ENCODE peak calls at places on chromosomes 12 and 14, in five cellular contexts. F is K562, O is A549, Q is HepG2, I is GM12878. T is an unnamed sample.

GRCh38 chr12:107379852-107380567 is 286.7 kb upstream of the CRY1 start:
- DNase-seq in F (no peak), O (peak; percentile 58), Q (peak; percentile 67), I (no peak), T (no peak)

GRCh38 chr14:90641111-90642010 is 174.9 kb downstream of the TTC7B start:
- DNase-seq in F (no peak), O (no peak), Q (no peak), I (no peak), T (no peak)

GRCh38 chr14:45906257-45906656 is 653.3 kb upstream of the MIS18BP1 start:
- DNase-seq in F (no peak), O (no peak), Q (no peak), I (peak; percentile 23), T (no peak)

GRCh38 chr12:27095346-27095745 is 13.0 kb upstream of the C12orf71 start:
- DNase-seq in F (no peak), O (no peak), Q (no peak), I (no peak), T (no peak)

GRCh38 chr12:62914443-62914909 is 20.5 kb downstream of the PPM1H start:
- DNase-seq in F (peak; percentile 32), O (no peak), Q (no peak), I (no peak), T (no peak)

GRCh38 chr14:96635850-96636249 is 133.7 kb downstream of the PAPOLA start:
- DNase-seq in F (peak; percentile 4), O (no peak), Q (no peak), I (no peak), T (no peak)

GRCh38 chr14:90483551-90483950 is 86.7 kb downstream of the CALM1 start:
- DNase-seq in F (no peak), O (no peak), Q (no peak), I (no peak), T (peak; percentile 14)

GRCh38 chr14:66043921-66044320 is 442.2 kb upstream of the CCDC196 start:
- DNase-seq in F (no peak), O (no peak), Q (no peak), I (no peak), T (peak; percentile 12)

GRCh38 chr14:59698793-59699192 is 122.2 kb upstream of the CCDC175 start:
- DNase-seq in F (no peak), O (no peak), Q (no peak), I (no peak), T (no peak)

GRCh38 chr14:96626916-96627315 is 124.7 kb downstream of the PAPOLA start:
- DNase-seq in F (no peak), O (no peak), Q (no peak), I (no peak), T (no peak)

GRCh38 chr14:24297190-24297964 is 2.2 kb downstream of the DHRS1 start:
- DNase-seq in F (peak; percentile 32), O (peak; percentile 62), Q (peak; percentile 87), I (no peak), T (peak; percentile 40)

GRCh38 chr12:46915861-46916260 is 90.1 kb upstream of the SLC38A4 start:
- DNase-seq in F (no peak), O (no peak), Q (no peak), I (no peak), T (no peak)

GRCh38 chr14:58072288-58073071 is 79.5 kb downstream of the ARMH4 start:
- DNase-seq in F (peak; percentile 45), O (peak; percentile 63), Q (peak; percentile 56), I (peak; percentile 13), T (peak; percentile 68)

GRCh38 chr12:109541412-109541725 is 31.9 kb downstream of the MMAB start:
- DNase-seq in F (no peak), O (no peak), Q (no peak), I (no peak), T (no peak)

GRCh38 chr12:27802511-27802910 is 22.5 kb upstream of the MANSC4 start:
- DNase-seq in F (no peak), O (no peak), Q (no peak), I (no peak), T (no peak)

GRCh38 chr14:65594153-65594881 is 181.8 kb downstream of the FUT8 start:
- DNase-seq in F (no peak), O (peak; percentile 13), Q (peak; percentile 68), I (no peak), T (no peak)

GRCh38 chr12:127293507-127294310 is 973.3 kb upstream of the TMEM132C start:
- DNase-seq in F (peak; percentile 62), O (peak; percentile 8), Q (no peak), I (no peak), T (no peak)

GRCh38 chr12:95204141-95204866 is 13.0 kb downstream of the FGD6 start:
- DNase-seq in F (peak; percentile 88), O (peak; percentile 92), Q (no peak), I (no peak), T (peak; percentile 85)

GRCh38 chr14:56394826-56395543 is 184.6 kb upstream of the TMEM260 start:
- DNase-seq in F (no peak), O (no peak), Q (no peak), I (no peak), T (peak; percentile 53)

GRCh38 chr14:56386024-56386423 is 193.6 kb upstream of the TMEM260 start:
- DNase-seq in F (no peak), O (no peak), Q (no peak), I (no peak), T (no peak)

DNA sequence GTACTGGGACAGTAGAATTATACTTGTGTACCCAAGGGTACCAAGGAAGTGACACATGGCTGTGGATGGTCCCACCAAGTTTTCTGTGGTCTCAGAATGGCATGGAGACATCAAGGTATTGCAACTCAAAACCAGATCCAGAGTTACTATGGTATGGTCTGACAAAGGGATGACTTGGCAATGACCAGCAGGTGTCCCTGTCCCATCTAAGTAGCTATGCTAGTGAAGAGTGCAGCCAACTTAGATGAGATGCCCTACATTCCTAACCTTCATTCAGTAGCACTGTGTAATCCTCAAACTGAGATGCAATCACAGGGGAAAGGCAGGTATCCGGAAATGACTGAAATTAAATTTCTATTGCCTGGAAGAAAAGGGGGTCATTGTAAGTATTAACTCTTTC is 188.7 kb upstream of the TMEM260 start:
- DNase-seq in F (no peak), O (no peak), Q (no peak), I (no peak), T (no peak)
- TF ChIP-seq MYC in F (no peak), O (no peak), Q (no peak), I (no peak), T (no peak)

DNA sequence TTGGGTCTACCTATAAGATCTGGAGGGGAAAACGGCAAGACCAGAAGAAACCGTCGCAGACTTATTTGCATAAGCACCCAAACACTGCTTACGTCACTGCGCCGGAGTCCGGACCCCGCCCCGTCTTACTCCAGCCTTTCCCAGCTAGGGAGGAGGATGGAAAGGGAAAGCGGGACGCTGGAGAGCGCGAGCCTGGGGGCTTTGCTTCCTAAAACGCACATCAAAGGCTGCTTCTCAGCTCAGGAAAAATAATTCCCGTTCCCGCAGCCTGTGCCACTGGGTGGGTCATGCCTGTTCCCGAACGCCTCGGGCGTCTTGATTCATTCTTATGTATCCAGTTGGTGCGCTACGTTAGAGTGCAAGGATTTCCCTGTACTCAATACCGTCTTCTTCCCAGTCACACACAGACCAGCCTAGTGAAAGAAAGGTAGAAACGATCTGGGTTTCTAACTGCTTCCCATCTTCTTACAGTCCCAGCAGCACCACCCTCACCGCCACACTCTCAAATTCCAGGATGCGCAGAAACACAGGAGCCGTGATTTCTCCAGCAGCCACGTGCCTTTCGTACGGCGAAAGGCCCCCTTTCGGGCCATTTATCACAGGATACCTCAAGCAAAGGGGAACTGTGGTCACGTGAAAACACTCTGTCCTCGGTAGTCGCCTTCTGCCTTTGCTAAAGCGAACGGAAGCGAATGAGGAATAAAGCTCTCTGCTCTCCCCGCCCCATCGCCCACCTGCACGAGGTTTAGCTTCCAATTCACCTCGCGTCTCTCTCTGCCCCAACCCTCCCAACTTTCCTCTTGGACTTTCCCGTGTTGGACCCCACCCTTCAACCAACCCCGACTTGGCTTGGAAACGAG is 1.0 kb downstream of the SLC6A15 start:
- DNase-seq in F (no peak), O (peak; percentile 67), Q (no peak), I (no peak), T (peak; percentile 58)
- TF ChIP-seq POLR2A in F (no peak), O (no peak), Q (no peak), I (no peak), T (no peak)

GRCh38 chr12:34398366-34398705 is 376.0 kb downstream of the ALG10 start:
- DNase-seq in F (peak; percentile 0), O (no peak), Q (no peak), I (no peak), T (no peak)

GRCh38 chr12:34399631-34400422 is 377.5 kb downstream of the ALG10 start:
- DNase-seq in F (peak; percentile 1), O (no peak), Q (no peak), I (no peak), T (no peak)

GRCh38 chr12:34400423-34400881 is 378.2 kb downstream of the ALG10 start:
- DNase-seq in F (peak; percentile 0), O (no peak), Q (no peak), I (no peak), T (no peak)

GRCh38 chr12:34397591-34398365 is 375.5 kb downstream of the ALG10 start:
- DNase-seq in F (peak; percentile 2), O (no peak), Q (no peak), I (no peak), T (no peak)

GRCh38 chr12:34398706-34399630 is 376.7 kb downstream of the ALG10 start:
- DNase-seq in F (peak; percentile 1), O (no peak), Q (no peak), I (no peak), T (no peak)
- TF ChIP-seq MYC in F (no peak), O (no peak), Q (no peak), I (no peak), T (no peak)

DNA sequence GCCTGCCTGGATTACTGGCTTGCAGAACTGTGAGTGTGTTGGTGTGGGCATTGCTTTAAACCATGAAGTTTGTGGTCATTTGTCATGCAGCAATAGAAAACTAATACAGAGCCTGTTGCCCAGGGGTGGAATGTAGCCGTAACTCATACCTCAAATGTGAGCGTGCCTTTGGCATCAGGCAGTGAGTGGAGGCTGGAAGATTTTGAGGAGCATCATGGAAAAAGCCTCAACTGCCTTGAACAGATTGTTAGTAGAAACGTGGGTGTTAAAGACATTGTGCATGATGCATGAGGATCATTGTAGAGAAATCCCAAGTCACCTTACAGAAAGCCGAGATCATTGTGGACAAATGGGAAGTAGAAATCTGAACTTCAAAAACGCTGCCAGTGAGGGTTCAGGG is 580.5 kb downstream of the AACS start:
- DNase-seq in F (no peak), O (no peak), Q (no peak), I (no peak), T (no peak)
- TF ChIP-seq POLR2A in F (no peak), O (no peak), Q (no peak), I (no peak), T (no peak)